ENCODE peak calls at places on chromosomes 4 and X, in nine cellular contexts. L is left colon; I is tibial artery; A is activated T-helper 1 cell treated with Interleukin-2 at 50 U/mL for 16 hours; Q is effector memory CD4-positive, alpha-beta T cell; K is COR-L47; O is psoas muscle; H is EL; S is astrocyte of the spinal cord. T is an unnamed sample.

GRCh38 chr4:164571593-164572385 is 182.1 kb upstream of the SMIM31 start:
- DNase-seq in L (no peak), O (peak; percentile 15), I (no peak), H (no peak), A (no peak), Q (no peak), K (no peak), S (peak; percentile 23), T (peak; percentile 92)

GRCh38 chrX:14694631-14695030 is 165.3 kb downstream of the GLRA2 start:
- DNase-seq in L (no peak), O (no peak), H (peak; percentile 58), Q (no peak), S (peak; percentile 46), K (no peak), A (no peak), I (no peak), T (no peak)

GRCh38 chrX:85084770-85085393 is 81.2 kb downstream of the APOOL start:
- DNase-seq in S (peak; percentile 33), Q (no peak), A (no peak), K (no peak), L (no peak), O (no peak), H (peak; percentile 19), I (no peak), T (peak; percentile 44)

GRCh38 chr4:106268731-106269272 is 47.2 kb downstream of the TBCK start:
- DNase-seq in S (no peak), Q (no peak), I (no peak), L (no peak), A (no peak), O (no peak), K (no peak), H (no peak), T (no peak)

GRCh38 chr4:159697322-159698283 is 594.7 kb downstream of the RAPGEF2 start:
- DNase-seq in S (no peak), A (no peak), O (no peak), K (no peak), I (no peak), Q (no peak), L (no peak), H (no peak), T (peak; percentile 9)

GRCh38 chrX:8981742-8982141 is 52.2 kb downstream of the FAM9B start:
- DNase-seq in Q (no peak), H (no peak), I (no peak), A (no peak), S (no peak), K (no peak), O (no peak), L (no peak), T (no peak)

GRCh38 chrX:11758400-11759171 is 549 bp downstream of the MSL3 start:
- DNase-seq in O (peak; percentile 95), A (peak; percentile 80), Q (peak; percentile 77), L (peak; percentile 85), K (peak; percentile 68), H (peak; percentile 70), S (peak; percentile 84), I (peak; percentile 78), T (peak; percentile 84)

GRCh38 chr4:3871881-3872833 is 106.0 kb downstream of the ADRA2C start:
- DNase-seq in S (no peak), O (peak; percentile 36), A (no peak), K (no peak), I (no peak), L (peak; percentile 12), Q (no peak), H (no peak), T (no peak)

T was measured in myocyte.